ENCODE peak calls at places on chromosomes 3 and 15, in seven cellular contexts. F, X, P, S, W, M and O are unnamed samples.

GRCh38 chr3:10437272-10437994 is 68.0 kb downstream of the ATP2B2 start:
- DNase-seq in F (peak; percentile 44), X (no peak), P (no peak), S (peak; percentile 81), W (no peak), M (peak; percentile 85), O (no peak)

GRCh38 chr15:34078900-34079299 is 22.8 kb downstream of the EMC7 start:
- DNase-seq in F (no peak), X (no peak), P (no peak), S (no peak), W (no peak), M (no peak), O (no peak)

GRCh38 chr3:4471907-4472306 is 4.8 kb upstream of the SUMF1 start:
- DNase-seq in F (no peak), X (no peak), P (no peak), S (no peak), W (no peak), M (no peak), O (no peak)

GRCh38 chr15:99507732-99508571 is 57.8 kb upstream of the MEF2A start:
- DNase-seq in F (no peak), X (no peak), P (peak; percentile 50), S (peak; percentile 63), W (peak; percentile 84), M (peak; percentile 83), O (no peak)

GRCh38 chr15:38266247-38266996 is 13.8 kb downstream of the SPRED1 start:
- DNase-seq in F (no peak), X (no peak), P (no peak), S (peak; percentile 59), W (no peak), M (peak; percentile 65), O (no peak)

GRCh38 chr3:54520060-54520459 is 397.7 kb downstream of the CACNA2D3 start:
- DNase-seq in F (no peak), X (no peak), P (no peak), S (no peak), W (no peak), M (no peak), O (no peak)

GRCh38 chr15:81273855-81274254 is 50.1 kb downstream of the STARD5 start:
- DNase-seq in F (no peak), X (no peak), P (no peak), S (no peak), W (no peak), M (no peak), O (no peak)

GRCh38 chr15:48425051-48425450 is 93.8 kb downstream of the DUT start:
- DNase-seq in F (no peak), X (no peak), P (no peak), S (no peak), W (no peak), M (no peak), O (no peak)

GRCh38 chr3:19274576-19274975 is 126.3 kb downstream of the KCNH8 start:
- DNase-seq in F (no peak), X (no peak), P (no peak), S (no peak), W (no peak), M (no peak), O (no peak)

GRCh38 chr3:108835101-108835500 is 12.5 kb downstream of the TRAT1 start:
- DNase-seq in F (no peak), X (no peak), P (no peak), S (no peak), W (no peak), M (no peak), O (no peak)

GRCh38 chr3:149657796-149658443 is at the start of gene WWTR1:
- DNase-seq in F (no peak), X (peak; percentile 45), P (peak; percentile 96), S (peak; percentile 94), W (peak; percentile 96), M (peak; percentile 93), O (peak; percentile 57)

GRCh38 chr3:137767146-137768020 is 3.3 kb downstream of the SOX14 start:
- DNase-seq in F (no peak), X (no peak), P (no peak), S (no peak), W (no peak), M (no peak), O (no peak)

GRCh38 chr3:70179111-70179510 is 133.3 kb downstream of the MDFIC2 start:
- DNase-seq in F (no peak), X (no peak), P (no peak), S (no peak), W (no peak), M (no peak), O (no peak)

GRCh38 chr3:39433642-39434041 is 27.1 kb downstream of the RPSA start:
- DNase-seq in F (no peak), X (no peak), P (no peak), S (peak; percentile 66), W (no peak), M (peak; percentile 44), O (peak; percentile 43)

GRCh38 chr3:134189848-134190247 is 60.8 kb downstream of the RYK start:
- DNase-seq in F (no peak), X (no peak), P (no peak), S (no peak), W (no peak), M (no peak), O (no peak)

GRCh38 chr3:177824190-177824786 is 627.0 kb upstream of the TBL1XR1 start:
- DNase-seq in F (no peak), X (no peak), P (peak; percentile 39), S (peak; percentile 76), W (peak; percentile 83), M (peak; percentile 81), O (peak; percentile 84)

GRCh38 chr3:152384412-152384811 is 115.7 kb downstream of the MBNL1 start:
- DNase-seq in F (no peak), X (no peak), P (no peak), S (no peak), W (no peak), M (no peak), O (no peak)

GRCh38 chr3:152383136-152383606 is 114.4 kb downstream of the MBNL1 start:
- DNase-seq in F (no peak), X (no peak), P (no peak), S (no peak), W (no peak), M (no peak), O (no peak)

GRCh38 chr3:152388631-152389030 is 119.9 kb downstream of the MBNL1 start:
- DNase-seq in F (no peak), X (no peak), P (no peak), S (no peak), W (no peak), M (no peak), O (no peak)

GRCh38 chr3:152385761-152386160 is 117.0 kb downstream of the MBNL1 start:
- DNase-seq in F (no peak), X (no peak), P (no peak), S (peak; percentile 83), W (no peak), M (peak; percentile 88), O (no peak)

GRCh38 chr3:152386208-152386607 is 117.5 kb downstream of the MBNL1 start:
- DNase-seq in F (no peak), X (no peak), P (no peak), S (no peak), W (no peak), M (no peak), O (no peak)
- H3K4me3 ChIP-seq in F (no peak overlapping the region), X (no peak overlapping the region), P (no peak overlapping the region), S (peak overlapping the region; percentile 19), W (no peak overlapping the region), M (no peak overlapping the region), O (no peak overlapping the region)

GRCh38 chr3:15386352-15386751 is 41.0 kb downstream of the METTL6 start:
- DNase-seq in F (no peak), X (no peak), P (no peak), S (no peak), W (no peak), M (no peak), O (no peak)

GRCh38 chr3:15384510-15385237 is 42.7 kb downstream of the METTL6 start:
- DNase-seq in F (no peak), X (no peak), P (no peak), S (peak; percentile 34), W (no peak), M (no peak), O (no peak)

GRCh38 chr3:15382405-15382923 is 44.9 kb downstream of the METTL6 start:
- DNase-seq in F (no peak), X (no peak), P (no peak), S (no peak), W (no peak), M (no peak), O (no peak)

GRCh38 chr3:15377961-15378791 is 45.8 kb upstream of the SH3BP5 start:
- DNase-seq in F (peak; percentile 89), X (peak; percentile 94), P (peak; percentile 92), S (peak; percentile 99), W (peak; percentile 97), M (peak; percentile 82), O (peak; percentile 56)

DNA sequence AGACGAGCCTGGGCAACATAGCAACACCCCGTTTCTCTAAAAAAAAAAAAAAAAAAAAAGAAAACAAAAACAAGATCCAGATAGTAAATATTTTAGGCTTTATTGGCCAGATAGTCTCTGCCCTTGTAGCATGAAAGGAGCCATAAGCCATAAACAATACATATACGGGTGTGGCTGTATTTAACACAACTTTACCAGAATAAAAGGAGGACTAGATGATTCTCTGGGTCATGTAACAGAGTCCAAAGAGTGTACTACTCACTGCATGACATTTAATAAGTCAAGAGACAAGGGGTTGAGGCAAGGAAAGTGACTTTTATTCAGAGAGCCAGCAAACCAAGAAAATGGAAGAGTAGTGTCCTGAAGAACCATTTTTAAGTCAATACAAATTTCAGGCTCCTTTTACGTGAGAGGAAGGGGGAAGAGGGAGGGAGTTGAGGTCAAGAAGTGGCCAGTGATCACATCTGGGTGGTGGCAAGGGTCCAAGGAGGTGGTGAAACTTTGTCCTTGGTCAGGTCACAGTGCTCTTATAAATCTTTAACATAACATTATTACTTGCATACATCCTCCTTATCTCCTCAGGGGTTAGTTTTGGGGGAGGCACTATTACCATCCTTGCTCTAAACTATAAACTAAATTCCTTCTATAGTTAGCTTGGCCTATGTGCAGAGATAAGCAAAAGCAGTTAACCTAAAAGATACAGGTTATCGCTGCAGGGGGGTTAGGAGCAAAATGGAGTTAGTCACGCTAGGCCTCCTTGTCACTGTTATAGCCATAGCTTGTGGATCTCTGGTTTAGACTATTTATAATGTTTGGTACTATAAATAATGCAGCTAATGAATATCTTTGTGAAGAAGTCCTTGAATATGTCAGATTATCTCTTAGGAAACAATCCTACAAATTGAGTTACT is 46.1 kb downstream of the METTL6 start:
- DNase-seq in F (no peak), X (no peak), P (no peak), S (no peak), W (no peak), M (no peak), O (no peak)
- H3K4me3 ChIP-seq in F (no peak overlapping the region), X (no peak overlapping the region), P (no peak overlapping the region), S (no peak overlapping the region), W (no peak overlapping the region), M (no peak overlapping the region), O (no peak overlapping the region)

GRCh38 chr3:58281069-58281468 is 25.0 kb upstream of the RPP14 start:
- DNase-seq in F (no peak), X (no peak), P (no peak), S (no peak), W (no peak), M (no peak), O (no peak)
- H3K4me3 ChIP-seq in F (no peak overlapping the region), X (no peak overlapping the region), P (no peak overlapping the region), S (no peak overlapping the region), W (no peak overlapping the region), M (no peak overlapping the region), O (no peak overlapping the region)

DNA sequence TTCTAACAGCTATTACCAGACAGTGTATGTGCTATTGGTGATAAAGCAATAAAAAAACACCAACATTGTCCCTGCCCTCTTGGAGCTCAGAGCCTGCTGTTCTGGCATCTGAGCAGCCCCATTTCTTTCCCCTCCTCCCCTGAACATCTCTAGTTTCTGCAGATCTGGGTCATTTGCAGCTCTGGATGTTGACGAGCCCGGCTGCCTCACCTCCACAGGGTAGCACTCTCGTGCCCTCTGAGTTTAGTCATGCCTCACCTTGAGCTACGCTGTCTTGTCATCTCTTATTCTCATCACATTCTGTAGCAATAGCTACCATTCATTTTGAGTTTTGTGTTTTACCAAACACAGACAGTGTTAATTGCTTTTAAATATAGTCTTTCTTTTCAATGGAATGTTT is 30.0 kb upstream of the GPR171 start:
- DNase-seq in F (no peak), X (no peak), P (no peak), S (no peak), W (no peak), M (no peak), O (no peak)
- H3K4me3 ChIP-seq in F (no peak overlapping the region), X (no peak overlapping the region), P (no peak overlapping the region), S (no peak overlapping the region), W (no peak overlapping the region), M (no peak overlapping the region), O (no peak overlapping the region)